ENCODE peak calls at places on chromosomes 4 and X, in six cellular contexts. One of them, this sample, is unnamed.

GRCh38 chrX:11367609-11368430 is 74.6 kb downstream of the AMELX start:
- DNase-seq in AG08395: no peak
- DNase-seq in stomach: no peak
- DNase-seq in stimulated activated CD4-positive, alpha-beta T cell treated with anti-CD3 and anti-CD28 coated beads, Interleukin-4, amount 100 ng/mL, for 4 hours: no peak
- DNase-seq in ureter: no peak
- DNase-seq in psoas muscle: no peak
- DNase-seq in this sample: no peak

GRCh38 chrX:42519666-42520231 is 258.2 kb downstream of the PPP1R2C start:
- DNase-seq in psoas muscle: no peak
- DNase-seq in stimulated activated CD4-positive, alpha-beta T cell treated with anti-CD3 and anti-CD28 coated beads, Interleukin-4, amount 100 ng/mL, for 4 hours: no peak
- DNase-seq in AG08395: peak; percentile 54
- DNase-seq in stomach: no peak
- DNase-seq in ureter: no peak
- DNase-seq in this sample: no peak

GRCh38 chr4:7332216-7333023 is 102.3 kb downstream of the PSAPL1 start:
- DNase-seq in stomach: no peak
- DNase-seq in AG08395: peak; percentile 84
- DNase-seq in ureter: no peak
- DNase-seq in psoas muscle: peak; percentile 32
- DNase-seq in stimulated activated CD4-positive, alpha-beta T cell treated with anti-CD3 and anti-CD28 coated beads, Interleukin-4, amount 100 ng/mL, for 4 hours: no peak
- DNase-seq in this sample: no peak

GRCh38 chrX:27815209-27815608 is 7.4 kb downstream of the MAGEB10 start:
- DNase-seq in psoas muscle: no peak
- DNase-seq in stimulated activated CD4-positive, alpha-beta T cell treated with anti-CD3 and anti-CD28 coated beads, Interleukin-4, amount 100 ng/mL, for 4 hours: no peak
- DNase-seq in AG08395: no peak
- DNase-seq in ureter: no peak
- DNase-seq in stomach: no peak
- DNase-seq in this sample: no peak

GRCh38 chrX:108199691-108200090 is 108.1 kb downstream of the ATG4A start:
- DNase-seq in psoas muscle: no peak
- DNase-seq in stomach: no peak
- DNase-seq in stimulated activated CD4-positive, alpha-beta T cell treated with anti-CD3 and anti-CD28 coated beads, Interleukin-4, amount 100 ng/mL, for 4 hours: no peak
- DNase-seq in AG08395: peak; percentile 11
- DNase-seq in ureter: no peak
- DNase-seq in this sample: no peak

GRCh38 chr4:176270669-176271068 is 1.6 kb upstream of the ASB5 start:
- DNase-seq in AG08395: peak; percentile 94
- DNase-seq in ureter: no peak
- DNase-seq in stimulated activated CD4-positive, alpha-beta T cell treated with anti-CD3 and anti-CD28 coated beads, Interleukin-4, amount 100 ng/mL, for 4 hours: no peak
- DNase-seq in psoas muscle: peak; percentile 68
- DNase-seq in stomach: no peak
- DNase-seq in this sample: no peak

GRCh38 chrX:102654696-102655095 is 3.4 kb downstream of the GPRASP1 start:
- DNase-seq in psoas muscle: no peak
- DNase-seq in stomach: no peak
- DNase-seq in ureter: no peak
- DNase-seq in stimulated activated CD4-positive, alpha-beta T cell treated with anti-CD3 and anti-CD28 coated beads, Interleukin-4, amount 100 ng/mL, for 4 hours: no peak
- DNase-seq in AG08395: no peak
- DNase-seq in this sample: no peak

GRCh38 chr4:19983072-19983471 is 268.6 kb upstream of the SLIT2 start:
- DNase-seq in ureter: no peak
- DNase-seq in stimulated activated CD4-positive, alpha-beta T cell treated with anti-CD3 and anti-CD28 coated beads, Interleukin-4, amount 100 ng/mL, for 4 hours: no peak
- DNase-seq in psoas muscle: no peak
- DNase-seq in AG08395: peak; percentile 46
- DNase-seq in stomach: no peak
- DNase-seq in this sample: no peak

GRCh38 chr4:57401586-57401985 is 291.4 kb upstream of the IGFBP7 start:
- DNase-seq in AG08395: no peak
- DNase-seq in stimulated activated CD4-positive, alpha-beta T cell treated with anti-CD3 and anti-CD28 coated beads, Interleukin-4, amount 100 ng/mL, for 4 hours: no peak
- DNase-seq in psoas muscle: no peak
- DNase-seq in ureter: no peak
- DNase-seq in stomach: no peak
- DNase-seq in this sample: no peak

GRCh38 chr4:182862921-182863320 is 54.3 kb downstream of the DCTD start:
- DNase-seq in ureter: no peak
- DNase-seq in AG08395: no peak
- DNase-seq in psoas muscle: no peak
- DNase-seq in stimulated activated CD4-positive, alpha-beta T cell treated with anti-CD3 and anti-CD28 coated beads, Interleukin-4, amount 100 ng/mL, for 4 hours: no peak
- DNase-seq in stomach: peak; percentile 95
- DNase-seq in this sample: no peak

This sample was measured in activated T-cell treated with anti-CD3 and anti-CD28 coated beads for 1 hour.